ENCODE peak calls at places on chromosomes 2 and 18, in nine cellular contexts. Y is SK-MEL-5, B is cardiac fibroblast, R is IMR-90, O is dermis blood vessel endothelial cell, K is WTC11, A is neural progenitor cell, Q is MV-4-11, Z is HEK293T. J is an unnamed sample.

GRCh38 chr2:12428324-12428723 is 288.4 kb upstream of the TRIB2 start:
- DNase-seq in Y (no peak), B (no peak), R (peak), O (no peak), K (peak), A (peak), Q (no peak), Z (no peak), J (no peak)

GRCh38 chr2:239930871-239931771 is 94.0 kb downstream of the NDUFA10 start:
- DNase-seq in Y (no peak), B (no peak), R (no peak), O (no peak), K (peak), A (no peak), Q (no peak), Z (no peak), J (no peak)

GRCh38 chr18:79916128-79916494 is 35.3 kb downstream of the SLC66A2 start:
- DNase-seq in Y (no peak), B (no peak), R (no peak), O (no peak), K (no peak), A (no peak), Q (no peak), Z (no peak), J (no peak)

GRCh38 chr2:143171817-143172216 is 42.6 kb downstream of the ARHGAP15 start:
- DNase-seq in Y (peak), B (peak), R (peak), O (no peak), K (no peak), A (peak), Q (no peak), Z (no peak), J (no peak)

GRCh38 chr2:74502720-74503505 is 3.5 kb upstream of the LBX2 start:
- DNase-seq in Y (peak), B (peak), R (peak), O (peak), K (peak), A (peak), Q (peak), Z (peak), J (no peak)

GRCh38 chr2:162252147-162252546 is 8.9 kb upstream of the FAP start:
- DNase-seq in Y (no peak), B (no peak), R (no peak), O (no peak), K (no peak), A (no peak), Q (peak), Z (no peak), J (no peak)

GRCh38 chr2:109188924-109189323 is 59.9 kb downstream of the SH3RF3 start:
- DNase-seq in Y (no peak), B (no peak), R (no peak), O (no peak), K (no peak), A (no peak), Q (no peak), Z (no peak), J (no peak)

GRCh38 chr2:100592226-100592625 is 29.4 kb downstream of the PDCL3 start:
- DNase-seq in Y (no peak), B (peak), R (peak), O (no peak), K (no peak), A (no peak), Q (peak), Z (no peak), J (no peak)

GRCh38 chr2:146541896-146542295 is 1302.9 kb upstream of the ACVR2A start:
- DNase-seq in Y (no peak), B (no peak), R (no peak), O (no peak), K (no peak), A (no peak), Q (no peak), Z (no peak), J (no peak)

GRCh38 chr2:241532168-241532567 is 23.8 kb upstream of the STK25 start:
- DNase-seq in Y (no peak), B (no peak), R (no peak), O (no peak), K (no peak), A (no peak), Q (no peak), Z (no peak), J (no peak)

GRCh38 chr2:109242654-109243331 is 113.8 kb downstream of the SH3RF3 start:
- DNase-seq in Y (no peak), B (peak), R (peak), O (peak), K (no peak), A (no peak), Q (no peak), Z (no peak), J (peak)

GRCh38 chr2:26654061-26654340 is 12.8 kb upstream of the CIB4 start:
- DNase-seq in Y (no peak), B (no peak), R (no peak), O (no peak), K (no peak), A (no peak), Q (no peak), Z (no peak), J (no peak)

GRCh38 chr18:6836331-6836730 is 106.8 kb downstream of the ARHGAP28 start:
- DNase-seq in Y (no peak), B (no peak), R (peak), O (no peak), K (no peak), A (no peak), Q (no peak), Z (no peak), J (no peak)

GRCh38 chr2:159030674-159031380 is 62.4 kb downstream of the TANC1 start:
- DNase-seq in Y (no peak), B (peak), R (peak), O (peak), K (no peak), A (peak), Q (no peak), Z (peak), J (no peak)

GRCh38 chr2:55268288-55268906 is 634 bp downstream of the MTIF2 start:
- DNase-seq in Y (peak), B (no peak), R (no peak), O (no peak), K (no peak), A (peak), Q (no peak), Z (peak), J (no peak)

GRCh38 chr2:235255716-235256115 is 238.1 kb upstream of the AGAP1 start:
- DNase-seq in Y (no peak), B (peak), R (no peak), O (no peak), K (no peak), A (no peak), Q (no peak), Z (no peak), J (no peak)

GRCh38 chr2:42424033-42424432 is 63.0 kb upstream of the COX7A2L start:
- DNase-seq in Y (no peak), B (peak), R (peak), O (no peak), K (no peak), A (no peak), Q (no peak), Z (no peak), J (no peak)

GRCh38 chr18:73254564-73254963 is 386.8 kb upstream of the NETO1 start:
- DNase-seq in Y (no peak), B (no peak), R (no peak), O (no peak), K (peak), A (no peak), Q (no peak), Z (no peak), J (no peak)

GRCh38 chr2:28567076-28567471 is 71.2 kb downstream of the PLB1 start:
- DNase-seq in Y (no peak), B (no peak), R (no peak), O (no peak), K (peak), A (peak), Q (no peak), Z (peak), J (peak)